ENCODE peak calls at places on chromosomes 7 and 10, in nine cellular contexts. Y is esophagus muscularis mucosa, X is stomach, B is HepG2, F is SK-N-SH, Z is K562, Q is transverse colon, P is A549, J is sigmoid colon. U is an unnamed sample.

GRCh38 chr7:69932034-69932628 is 333.9 kb downstream of the AUTS2 start:
- DNase-seq in B (no peak), Z (no peak), Q (no peak), X (no peak), Y (no peak), F (peak; percentile 61), P (peak; percentile 6), J (no peak), U (peak; percentile 23)

GRCh38 chr10:75115137-75115536 is 3.7 kb downstream of the SAMD8 start:
- DNase-seq in B (no peak), J (no peak), F (no peak), X (no peak), Q (no peak), P (no peak), Z (no peak), Y (no peak), U (no peak)

GRCh38 chr7:98733036-98733435 is 116.0 kb downstream of the NPTX2 start:
- DNase-seq in P (peak; percentile 71), Z (peak; percentile 91), J (no peak), X (no peak), Y (no peak), F (peak; percentile 55), B (peak; percentile 54), Q (peak; percentile 19), U (no peak)

GRCh38 chr10:122113161-122113944 is 124.4 kb downstream of the TACC2 start:
- DNase-seq in B (peak; percentile 78), J (peak; percentile 95), F (peak; percentile 94), Y (peak; percentile 95), X (peak; percentile 69), Q (peak; percentile 75), P (peak; percentile 88), Z (peak; percentile 16), U (peak; percentile 65)

GRCh38 chr10:123331438-123331837 is 177.2 kb downstream of the BUB3 start:
- DNase-seq in X (no peak), P (no peak), Y (no peak), B (peak; percentile 23), F (no peak), Z (no peak), J (no peak), Q (no peak), U (no peak)

GRCh38 chr7:157907998-157908782 is 571.4 kb downstream of the DNAJB6 start:
- DNase-seq in B (no peak), Z (no peak), Q (no peak), Y (no peak), P (no peak), J (no peak), F (no peak), X (no peak), U (no peak)

GRCh38 chr10:94194256-94194655 is 168.5 kb downstream of the NOC3L start:
- DNase-seq in B (no peak), Z (no peak), X (no peak), J (no peak), F (no peak), Q (no peak), Y (no peak), P (no peak), U (no peak)

GRCh38 chr7:151046603-151047573 is 1.4 kb upstream of the ASIC3 start:
- DNase-seq in F (peak; percentile 88), B (no peak), Y (no peak), Z (peak; percentile 14), P (no peak), J (no peak), Q (no peak), X (no peak), U (no peak)

GRCh38 chr7:2526659-2527504 is 7.3 kb downstream of the LFNG start:
- DNase-seq in B (no peak), F (no peak), J (no peak), Z (no peak), Q (peak; percentile 56), Y (no peak), X (no peak), P (no peak), U (no peak)

GRCh38 chr10:84194424-84195043 is at the start of gene CDHR1:
- DNase-seq in X (no peak), F (peak; percentile 86), B (no peak), Q (peak; percentile 72), J (peak; percentile 60), Y (no peak), Z (peak; percentile 90), P (peak; percentile 25), U (no peak)

GRCh38 chr10:129868470-129869035 is 95.5 kb downstream of the EBF3 start:
- DNase-seq in P (no peak), X (no peak), B (no peak), Y (no peak), Z (no peak), J (peak; percentile 44), Q (no peak), F (no peak), U (no peak)

GRCh38 chr10:102484021-102484420 is 18.5 kb downstream of the ACTR1A start:
- DNase-seq in Q (no peak), B (no peak), P (no peak), Y (no peak), X (no peak), J (no peak), F (no peak), Z (no peak), U (no peak)

GRCh38 chr7:44155191-44156185 is 14.4 kb upstream of the MYL7 start:
- DNase-seq in F (no peak), Z (no peak), B (no peak), J (peak; percentile 39), Y (no peak), P (no peak), Q (no peak), X (no peak), U (no peak)

GRCh38 chr7:44152971-44153947 is 12.1 kb upstream of the MYL7 start:
- DNase-seq in Q (no peak), P (no peak), B (no peak), Y (no peak), F (no peak), Z (no peak), X (no peak), J (peak; percentile 57), U (no peak)

GRCh38 chr7:44153948-44154335 is 12.8 kb upstream of the MYL7 start:
- DNase-seq in Q (no peak), Z (no peak), B (no peak), P (no peak), F (no peak), Y (no peak), X (no peak), J (peak; percentile 17), U (no peak)

GRCh38 chr7:44156453-44157010 is 15.4 kb upstream of the MYL7 start:
- DNase-seq in X (no peak), Z (no peak), Y (no peak), B (no peak), P (no peak), J (no peak), Q (no peak), F (no peak), U (no peak)

DNA sequence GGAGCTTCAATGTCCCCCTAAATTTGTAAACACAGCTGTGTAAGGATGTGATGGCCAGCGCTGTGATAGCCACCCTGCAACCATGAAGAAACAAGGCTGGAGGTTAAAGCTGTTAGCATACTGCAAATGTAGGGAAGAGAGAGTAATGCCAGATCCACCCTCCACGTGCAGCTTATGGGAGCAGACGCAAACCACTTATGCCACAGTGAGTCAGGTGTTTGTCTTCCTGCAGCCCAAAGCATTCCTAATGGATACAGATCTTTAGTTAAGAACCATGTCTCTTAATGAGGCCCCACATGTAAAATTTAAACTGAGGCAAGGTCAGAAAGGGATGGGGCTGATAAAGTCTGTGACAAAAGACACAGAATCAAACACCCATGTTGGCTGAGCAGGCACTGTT is 13.6 kb upstream of the MYL7 start:
- DNase-seq in Z (no peak), P (no peak), Q (no peak), B (no peak), F (no peak), J (peak; percentile 18), X (no peak), Y (no peak), U (no peak)
- TF ChIP-seq EP300 in Z (no peak), P (no peak), Q (no peak), B (no peak), F (no peak), J (no peak), X (no peak), Y (no peak), U (no peak)

GRCh38 chr10:1737222-1738061 is at the start of gene ADARB2:
- DNase-seq in Y (peak; percentile 74), Q (no peak), F (peak; percentile 89), P (no peak), B (no peak), Z (no peak), J (no peak), X (peak; percentile 58), U (no peak)

GRCh38 chr10:1734288-1734687 is 3.0 kb downstream of the ADARB2 start:
- DNase-seq in Q (no peak), J (no peak), P (no peak), F (no peak), Y (peak; percentile 55), Z (no peak), X (no peak), B (no peak), U (no peak)

GRCh38 chr10:1736972-1737221 is 428 bp downstream of the ADARB2 start:
- DNase-seq in J (no peak), F (no peak), Z (no peak), Y (no peak), X (no peak), Q (no peak), B (no peak), P (no peak), U (no peak)

GRCh38 chr10:1735562-1735961 is 1.8 kb downstream of the ADARB2 start:
- DNase-seq in P (no peak), J (no peak), Y (no peak), F (no peak), B (no peak), Z (no peak), Q (no peak), X (no peak), U (no peak)

GRCh38 chr10:1736180-1736971 is 949 bp downstream of the ADARB2 start:
- DNase-seq in B (no peak), X (no peak), Z (no peak), J (no peak), P (no peak), Y (no peak), F (peak; percentile 63), Q (no peak), U (no peak)
- H3K4me3 ChIP-seq in B (no peak overlapping the region), X (peak overlapping the region; percentile 45), Z (no peak overlapping the region), J (peak overlapping the region; percentile 22), P (no peak overlapping the region), Y (peak overlapping the region; percentile 36), F (peak overlapping the region; percentile 51), Q (no peak overlapping the region), U (peak overlapping the region; percentile 40)

DNA sequence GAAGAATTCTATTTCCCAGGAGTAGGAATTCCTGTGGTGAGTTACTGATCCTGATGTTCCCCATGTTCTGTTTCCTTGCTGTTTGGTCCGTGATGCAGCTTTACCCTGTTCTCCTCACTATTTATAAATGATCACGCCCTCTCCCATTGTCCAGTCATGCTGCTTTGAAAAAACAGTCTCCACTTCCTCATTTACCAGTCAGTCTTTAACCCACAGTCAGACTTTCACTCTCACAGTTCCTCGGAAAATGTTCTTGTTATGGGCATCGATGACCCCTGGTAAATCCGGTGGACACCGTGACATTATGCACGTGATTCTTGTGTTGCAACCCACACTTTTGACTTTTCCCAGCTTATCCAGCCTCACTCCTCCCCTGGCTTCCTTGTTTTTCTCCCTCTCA is 14.4 kb downstream of the SCIN start:
- DNase-seq in Z (no peak), F (no peak), J (no peak), Q (peak; percentile 21), B (no peak), Y (no peak), X (no peak), P (no peak), U (no peak)
- TF ChIP-seq EP300 in Z (no peak), F (no peak), J (no peak), Q (no peak), B (no peak), Y (no peak), X (no peak), P (no peak), U (peak; percentile 36)

GRCh38 chr7:41882271-41882670 is 179.4 kb upstream of the INHBA start:
- DNase-seq in B (no peak), P (no peak), F (no peak), Q (no peak), X (no peak), J (no peak), Z (no peak), Y (no peak), U (no peak)
- H3K4me3 ChIP-seq in B (no peak overlapping the region), P (no peak overlapping the region), F (no peak overlapping the region), Q (no peak overlapping the region), X (no peak overlapping the region), J (no peak overlapping the region), Z (no peak overlapping the region), Y (no peak overlapping the region), U (no peak overlapping the region)